ENCODE peak calls at places on chromosomes 3 and 15, in four cellular contexts. M is mesendoderm, V is IMR-90, D is fibroblast of lung. C is an unnamed sample.

GRCh38 chr3:100140976-100141375 is 26.7 kb upstream of the FILIP1L start:
- DNase-seq in M (no peak), V (no peak), D (no peak), C (no peak)

GRCh38 chr3:152396867-152397266 is 128.1 kb downstream of the MBNL1 start:
- DNase-seq in M (no peak), V (no peak), D (peak), C (no peak)

GRCh38 chr15:59290311-59291213 is 82.1 kb downstream of the MYO1E start:
- DNase-seq in M (no peak), V (no peak), D (no peak), C (no peak)

GRCh38 chr15:92069308-92070244 is 216.1 kb downstream of the SLCO3A1 start:
- DNase-seq in M (peak), V (peak), D (peak), C (peak)

GRCh38 chr15:96344120-96344705 is 13.7 kb downstream of the NR2F2 start:
- DNase-seq in M (no peak), V (no peak), D (peak), C (no peak)

GRCh38 chr3:73729969-73730440 is 105.3 kb upstream of the PDZRN3 start:
- DNase-seq in M (peak), V (peak), D (no peak), C (peak)

GRCh38 chr15:73368301-73369072 is at the start of gene HCN4:
- DNase-seq in M (peak), V (no peak), D (no peak), C (peak)

GRCh38 chr15:36579792-36580431 is 486 bp downstream of the CDIN1 start:
- DNase-seq in M (no peak), V (no peak), D (no peak), C (peak)

GRCh38 chr15:76116138-76116885 is 56.5 kb downstream of the TMEM266 start:
- DNase-seq in M (peak), V (no peak), D (no peak), C (no peak)

GRCh38 chr3:69020857-69021256 is 7.4 kb upstream of the EOGT start:
- DNase-seq in M (no peak), V (no peak), D (no peak), C (no peak)

GRCh38 chr3:49023775-49024174 is 1.9 kb downstream of the NDUFAF3 start:
- DNase-seq in M (no peak), V (no peak), D (no peak), C (no peak)

GRCh38 chr3:108346301-108346989 is 50.1 kb downstream of the HHLA2 start:
- DNase-seq in M (peak), V (no peak), D (peak), C (no peak)

GRCh38 chr3:52310861-52311566 is 5.1 kb upstream of the DNAH1 start:
- DNase-seq in M (no peak), V (peak), D (no peak), C (no peak)

GRCh38 chr15:63061971-63062370 is 19.4 kb downstream of the TPM1 start:
- DNase-seq in M (no peak), V (peak), D (peak), C (no peak)

GRCh38 chr3:138686771-138687221 is 78.2 kb downstream of the FAIM start:
- DNase-seq in M (no peak), V (peak), D (peak), C (peak)

GRCh38 chr3:152200476-152201422 is 68.0 kb upstream of the MBNL1 start:
- DNase-seq in M (peak), V (no peak), D (no peak), C (no peak)

GRCh38 chr3:48472923-48473616 is 26.5 kb downstream of the ATRIP start:
- DNase-seq in M (peak), V (peak), D (peak), C (peak)

GRCh38 chr3:182027366-182027765 is 315.6 kb downstream of the SOX2 start:
- DNase-seq in M (no peak), V (no peak), D (peak), C (no peak)

GRCh38 chr15:92343869-92344643 is 49.6 kb upstream of the ST8SIA2 start:
- DNase-seq in M (peak), V (no peak), D (no peak), C (no peak)

GRCh38 chr3:141276398-141276797 is 44.8 kb downstream of the PXYLP1 start:
- DNase-seq in M (no peak), V (no peak), D (no peak), C (no peak)

GRCh38 chr3:78516937-78517336 is 1250.9 kb downstream of the ROBO1 start:
- DNase-seq in M (no peak), V (no peak), D (no peak), C (no peak)

GRCh38 chr15:41904487-41905359 is 10.9 kb upstream of the SPTBN5 start:
- DNase-seq in M (peak), V (peak), D (no peak), C (peak)

GRCh38 chr3:95939235-95939824 is 875.1 kb upstream of the EPHA6 start:
- DNase-seq in M (no peak), V (no peak), D (no peak), C (no peak)

GRCh38 chr3:46524008-46524407 is 26.2 kb downstream of the RTP3 start:
- DNase-seq in M (no peak), V (no peak), D (no peak), C (no peak)

GRCh38 chr15:67903708-67904107 is 63.9 kb upstream of the RNU6-1 start:
- DNase-seq in M (no peak), V (no peak), D (no peak), C (no peak)

GRCh38 chr15:67901922-67902321 is 62.1 kb upstream of the RNU6-1 start:
- DNase-seq in M (peak), V (no peak), D (no peak), C (no peak)

GRCh38 chr15:67900621-67901147 is 60.8 kb upstream of the RNU6-1 start:
- DNase-seq in M (no peak), V (no peak), D (no peak), C (no peak)

GRCh38 chr15:67899596-67900283 is 59.9 kb upstream of the RNU6-1 start:
- DNase-seq in M (no peak), V (no peak), D (no peak), C (peak)

DNA sequence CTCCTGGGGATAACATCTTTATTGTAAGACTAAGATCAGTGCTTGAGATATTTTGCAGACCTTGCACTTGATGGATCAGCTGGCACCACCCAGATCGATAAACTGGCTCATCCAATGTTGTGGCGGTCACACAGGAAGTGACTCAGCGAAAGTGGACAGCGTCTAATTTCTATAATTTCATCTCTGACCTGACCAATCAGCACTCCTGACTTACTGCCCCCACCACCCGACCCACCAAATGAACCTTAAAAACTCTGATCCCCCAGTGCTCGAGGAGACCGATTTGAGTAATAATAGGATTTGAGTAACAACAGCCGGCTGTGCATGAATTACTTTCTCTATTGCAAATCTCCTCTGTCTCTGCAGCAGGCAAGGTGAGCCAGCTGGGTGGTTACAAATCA is 62.7 kb upstream of the RNU6-1 start:
- DNase-seq in M (no peak), V (no peak), D (no peak), C (no peak)
- H3K4me2 ChIP-seq in M (no peak), V (no peak), D (no peak), C (no peak)

DNA sequence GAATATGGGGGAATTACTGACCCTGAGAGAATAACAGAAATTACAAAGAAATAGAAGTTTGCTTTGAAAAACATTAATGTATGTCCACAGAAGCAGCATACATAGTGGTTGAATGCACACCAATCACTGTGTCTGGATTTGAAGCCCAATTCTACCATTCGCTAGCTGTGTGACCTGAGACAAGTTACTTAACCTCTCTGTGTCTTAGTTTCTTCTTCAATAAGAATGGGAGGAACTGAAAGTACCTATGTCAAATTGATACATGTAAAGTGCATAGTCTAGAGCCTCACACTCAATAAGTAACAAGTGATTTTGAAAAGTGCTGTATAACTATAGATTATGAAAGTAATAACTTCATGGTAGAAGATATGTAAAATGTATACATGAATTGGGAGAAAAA is 457.8 kb downstream of the FOXP1 start:
- DNase-seq in M (no peak), V (no peak), D (no peak), C (no peak)
- H3K4me2 ChIP-seq in M (no peak), V (no peak), D (no peak), C (no peak)

GRCh38 chr3:177370396-177370795 is 173.1 kb upstream of the TBL1XR1 start:
- DNase-seq in M (no peak), V (no peak), D (no peak), C (no peak)
- H3K4me2 ChIP-seq in M (no peak), V (no peak), D (no peak), C (no peak)

DNA sequence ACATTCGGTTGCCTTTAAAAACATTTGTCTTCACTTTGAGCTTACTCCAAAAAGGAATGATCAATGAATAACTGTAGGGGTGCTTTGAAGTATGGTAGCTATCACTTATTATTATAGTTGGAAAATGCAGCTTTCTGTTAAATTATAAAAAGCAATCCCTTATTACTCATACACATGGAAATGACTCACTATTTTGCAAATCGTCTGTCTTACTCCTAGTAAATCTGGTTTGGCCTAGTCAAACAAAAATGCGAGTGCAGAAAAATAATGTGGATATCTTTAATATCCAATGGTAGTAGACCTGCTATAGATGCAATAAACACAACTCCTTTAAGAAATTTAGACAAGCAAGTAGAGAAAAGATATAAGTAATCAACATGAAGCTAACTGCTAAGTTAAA is 112.5 kb downstream of the ZIC1 start:
- DNase-seq in M (no peak), V (peak), D (peak), C (no peak)
- H3K4me2 ChIP-seq in M (no peak), V (no peak), D (no peak), C (no peak)

DNA sequence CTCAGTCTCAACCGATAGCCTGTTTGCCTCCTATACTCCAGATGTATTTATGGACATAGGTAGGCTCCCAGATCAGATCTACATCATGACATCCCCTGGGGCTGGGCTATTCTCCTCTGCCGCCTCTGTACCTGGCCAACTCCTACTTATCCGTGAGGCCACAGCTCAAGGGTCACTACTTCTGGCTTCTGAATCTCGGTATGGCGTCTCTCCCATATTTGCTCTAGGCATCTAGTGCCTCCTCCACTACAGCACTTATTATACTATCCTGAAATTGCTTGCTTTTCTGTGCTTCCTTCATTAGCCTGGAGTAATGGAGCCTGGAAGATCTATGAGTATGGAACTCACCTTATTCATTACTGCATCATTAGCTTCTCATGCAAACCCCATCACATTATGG is 172.6 kb upstream of the WNT5A start:
- DNase-seq in M (no peak), V (no peak), D (no peak), C (no peak)
- H3K4me2 ChIP-seq in M (no peak), V (no peak), D (no peak), C (no peak)

GRCh38 chr15:22949074-22949547 is 31.1 kb downstream of the CYFIP1 start:
- DNase-seq in M (peak), V (peak), D (peak), C (peak)

GRCh38 chr15:22952826-22953579 is 27.2 kb downstream of the CYFIP1 start:
- DNase-seq in M (peak), V (no peak), D (no peak), C (no peak)

GRCh38 chr15:22950211-22950990 is 29.8 kb downstream of the CYFIP1 start:
- DNase-seq in M (no peak), V (no peak), D (no peak), C (no peak)

GRCh38 chr15:22951031-22951380 is 29.2 kb downstream of the CYFIP1 start:
- DNase-seq in M (no peak), V (no peak), D (no peak), C (no peak)

GRCh38 chr15:22951381-22952280 is 28.5 kb downstream of the CYFIP1 start:
- DNase-seq in M (no peak), V (no peak), D (no peak), C (no peak)
- H3K4me2 ChIP-seq in M (no peak), V (no peak), D (no peak), C (no peak)

DNA sequence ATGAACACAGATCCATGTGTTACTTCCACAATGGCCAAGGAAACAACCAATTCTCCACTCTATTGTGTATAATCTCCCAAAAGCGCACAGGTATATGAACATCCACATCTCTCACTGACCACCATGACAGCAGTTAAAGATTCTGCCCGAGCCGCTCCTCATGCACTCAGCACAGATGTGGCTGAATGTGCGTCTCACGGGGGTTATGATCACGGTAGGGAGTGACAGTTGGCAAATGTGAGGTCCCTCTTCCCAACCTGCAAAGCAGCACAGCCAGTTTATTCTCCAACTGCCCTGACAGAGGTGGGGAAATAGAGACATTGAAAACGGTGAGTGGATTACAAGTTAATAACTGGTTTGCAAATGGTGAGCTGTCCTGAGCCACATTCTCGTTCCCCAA is 17.6 kb downstream of the FOXP1 start:
- DNase-seq in M (no peak), V (no peak), D (no peak), C (no peak)
- H3K4me2 ChIP-seq in M (no peak), V (no peak), D (no peak), C (no peak)